ENCODE peak calls at places on chromosome 10, in seven cellular contexts. E, Y, N, I, H, J and W are unnamed samples.

GRCh38 chr10:43998021-43998809 is 349.5 kb upstream of the ZNF32 start:
- DNase-seq in E (no peak), Y (no peak), N (no peak), I (no peak), H (peak), J (no peak), W (no peak)

GRCh38 chr10:86291616-86292340 is 74.8 kb downstream of the GRID1 start:
- DNase-seq in E (no peak), Y (no peak), N (no peak), I (no peak), H (no peak), J (peak), W (peak)

GRCh38 chr10:74039561-74040145 is 41.7 kb downstream of the VCL start:
- DNase-seq in E (peak), Y (no peak), N (no peak), I (no peak), H (peak), J (peak), W (no peak)

GRCh38 chr10:114259825-114260224 is 20.8 kb downstream of the VWA2 start:
- DNase-seq in E (peak), Y (no peak), N (no peak), I (no peak), H (peak), J (peak), W (peak)

GRCh38 chr10:14553434-14553833 is 221.3 kb downstream of the FAM107B start:
- DNase-seq in E (no peak), Y (no peak), N (no peak), I (no peak), H (peak), J (no peak), W (no peak)

GRCh38 chr10:74056081-74056818 is 58.3 kb downstream of the VCL start:
- DNase-seq in E (no peak), Y (no peak), N (no peak), I (peak), H (peak), J (no peak), W (no peak)

GRCh38 chr10:118457824-118458428 is 115.8 kb upstream of the FAM204A start:
- DNase-seq in E (no peak), Y (no peak), N (no peak), I (no peak), H (no peak), J (no peak), W (no peak)

GRCh38 chr10:118955531-118956252 is 73.8 kb upstream of the NANOS1 start:
- DNase-seq in E (no peak), Y (no peak), N (no peak), I (no peak), H (no peak), J (no peak), W (no peak)

GRCh38 chr10:47418321-47418720 is 34.2 kb upstream of the ZNF488 start:
- DNase-seq in E (no peak), Y (no peak), N (no peak), I (no peak), H (no peak), J (no peak), W (no peak)

GRCh38 chr10:86410542-86411124 is 44.0 kb upstream of the GRID1 start:
- DNase-seq in E (no peak), Y (no peak), N (no peak), I (no peak), H (peak), J (no peak), W (no peak)

GRCh38 chr10:7288060-7288690 is 122.7 kb downstream of the SFMBT2 start:
- DNase-seq in E (no peak), Y (peak), N (no peak), I (no peak), H (no peak), J (no peak), W (no peak)

GRCh38 chr10:37871568-37872251 is 14.3 kb upstream of the ZNF248 start:
- DNase-seq in E (no peak), Y (no peak), N (no peak), I (no peak), H (no peak), J (no peak), W (no peak)

GRCh38 chr10:91163269-91163708 is 57.2 kb upstream of the PCGF5 start:
- DNase-seq in E (peak), Y (peak), N (peak), I (peak), H (peak), J (peak), W (no peak)

DNA sequence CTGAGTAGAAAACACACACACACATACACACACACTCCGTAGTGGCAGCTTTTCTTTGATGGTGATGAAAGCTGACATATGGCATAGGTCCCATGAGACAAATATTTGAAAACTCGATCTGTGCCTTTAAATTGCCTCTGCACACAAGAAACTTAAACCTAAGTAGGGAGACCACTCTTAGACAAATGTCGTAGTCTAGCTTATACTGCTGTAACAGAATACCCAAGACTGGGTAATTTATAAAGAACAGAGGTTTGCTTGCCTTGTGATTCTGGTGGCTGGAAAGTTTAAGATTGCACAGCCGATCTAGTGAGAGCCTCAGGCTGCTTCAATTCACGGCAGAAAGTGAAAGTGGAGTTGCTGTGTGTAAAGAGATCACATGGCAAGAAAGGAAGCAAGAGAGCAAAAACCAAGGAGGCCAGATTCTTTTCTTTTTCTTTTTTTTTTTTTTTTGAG is 489.4 kb upstream of the SORCS1 start:
- DNase-seq in E (peak), Y (no peak), N (no peak), I (no peak), H (peak), J (no peak), W (no peak)
- TF ChIP-seq POLR2A in E (no peak), Y (no peak), N (no peak), I (no peak), H (no peak), J (no peak), W (no peak)

GRCh38 chr10:3366735-3367405 is 194.3 kb upstream of the PITRM1 start:
- DNase-seq in E (no peak), Y (no peak), N (no peak), I (no peak), H (no peak), J (no peak), W (no peak)

GRCh38 chr10:3366043-3366442 is 193.5 kb upstream of the PITRM1 start:
- DNase-seq in E (no peak), Y (no peak), N (no peak), I (no peak), H (no peak), J (no peak), W (no peak)

GRCh38 chr10:3363316-3364070 is 190.9 kb upstream of the PITRM1 start:
- DNase-seq in E (no peak), Y (no peak), N (no peak), I (no peak), H (peak), J (no peak), W (no peak)

GRCh38 chr10:3364768-3365480 is 192.3 kb upstream of the PITRM1 start:
- DNase-seq in E (no peak), Y (no peak), N (no peak), I (no peak), H (no peak), J (no peak), W (no peak)

GRCh38 chr10:3365630-3366029 is 193.0 kb upstream of the PITRM1 start:
- DNase-seq in E (no peak), Y (no peak), N (no peak), I (peak), H (no peak), J (no peak), W (no peak)
- TF ChIP-seq CTCF in E (no peak), Y (no peak), N (no peak), I (no peak), H (no peak), J (no peak), W (no peak)

GRCh38 chr10:28806481-28806880 is 129.2 kb downstream of the BAMBI start:
- DNase-seq in E (peak), Y (no peak), N (peak), I (no peak), H (no peak), J (peak), W (no peak)

GRCh38 chr10:28806951-28807759 is 129.8 kb downstream of the BAMBI start:
- DNase-seq in E (no peak), Y (no peak), N (no peak), I (no peak), H (no peak), J (peak), W (no peak)

GRCh38 chr10:28810062-28810870 is 132.9 kb downstream of the BAMBI start:
- DNase-seq in E (no peak), Y (no peak), N (no peak), I (no peak), H (peak), J (no peak), W (no peak)

GRCh38 chr10:28808693-28809092 is 131.4 kb downstream of the BAMBI start:
- DNase-seq in E (no peak), Y (no peak), N (no peak), I (no peak), H (no peak), J (no peak), W (no peak)

DNA sequence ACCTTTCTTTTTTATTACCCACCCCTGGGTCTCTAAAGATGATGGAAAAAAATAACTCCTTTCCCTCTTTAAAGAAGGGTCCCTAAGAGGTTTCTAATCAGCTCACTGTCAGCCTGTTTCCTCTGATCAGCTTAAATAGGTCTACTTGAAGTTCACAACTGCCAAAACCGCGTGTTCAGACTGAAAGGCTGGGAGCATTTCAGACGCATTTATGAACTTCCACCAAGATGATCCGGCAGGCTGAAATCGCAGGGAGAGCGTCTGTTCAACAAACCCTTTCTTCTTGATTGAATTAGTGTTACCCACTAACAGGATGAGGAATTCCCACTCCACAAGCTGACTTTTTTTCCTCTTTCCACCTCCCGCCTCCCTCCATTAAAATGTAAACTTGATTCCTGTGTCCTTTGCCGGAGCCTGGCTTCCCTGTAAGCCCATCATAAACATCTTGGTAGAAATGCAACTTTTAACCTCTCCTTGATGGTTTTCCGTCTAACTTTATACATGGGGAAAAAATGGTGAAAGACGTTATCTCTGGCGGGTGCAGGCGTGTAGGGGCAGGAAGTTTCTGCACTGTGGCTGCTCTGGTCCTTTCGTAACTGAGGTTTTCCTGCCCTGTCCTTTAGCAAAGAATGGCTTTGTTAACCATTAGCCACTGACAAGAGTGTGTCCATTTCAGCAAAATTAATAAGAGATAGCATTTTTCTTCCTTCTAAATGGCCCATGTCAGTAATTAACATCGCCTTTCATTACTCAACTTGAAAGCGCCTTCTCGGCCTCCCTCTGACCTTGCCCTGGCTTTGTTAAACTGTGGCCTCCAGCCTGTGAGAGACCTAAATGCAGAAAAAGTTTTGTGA is 130.7 kb downstream of the BAMBI start:
- DNase-seq in E (no peak), Y (no peak), N (no peak), I (no peak), H (peak), J (peak), W (no peak)
- TF ChIP-seq POLR2A in E (no peak), Y (no peak), N (no peak), I (no peak), H (no peak), J (no peak), W (no peak)

GRCh38 chr10:108014902-108015177 is 850.3 kb upstream of the SORCS1 start:
- DNase-seq in E (no peak), Y (no peak), N (no peak), I (no peak), H (no peak), J (no peak), W (no peak)

DNA sequence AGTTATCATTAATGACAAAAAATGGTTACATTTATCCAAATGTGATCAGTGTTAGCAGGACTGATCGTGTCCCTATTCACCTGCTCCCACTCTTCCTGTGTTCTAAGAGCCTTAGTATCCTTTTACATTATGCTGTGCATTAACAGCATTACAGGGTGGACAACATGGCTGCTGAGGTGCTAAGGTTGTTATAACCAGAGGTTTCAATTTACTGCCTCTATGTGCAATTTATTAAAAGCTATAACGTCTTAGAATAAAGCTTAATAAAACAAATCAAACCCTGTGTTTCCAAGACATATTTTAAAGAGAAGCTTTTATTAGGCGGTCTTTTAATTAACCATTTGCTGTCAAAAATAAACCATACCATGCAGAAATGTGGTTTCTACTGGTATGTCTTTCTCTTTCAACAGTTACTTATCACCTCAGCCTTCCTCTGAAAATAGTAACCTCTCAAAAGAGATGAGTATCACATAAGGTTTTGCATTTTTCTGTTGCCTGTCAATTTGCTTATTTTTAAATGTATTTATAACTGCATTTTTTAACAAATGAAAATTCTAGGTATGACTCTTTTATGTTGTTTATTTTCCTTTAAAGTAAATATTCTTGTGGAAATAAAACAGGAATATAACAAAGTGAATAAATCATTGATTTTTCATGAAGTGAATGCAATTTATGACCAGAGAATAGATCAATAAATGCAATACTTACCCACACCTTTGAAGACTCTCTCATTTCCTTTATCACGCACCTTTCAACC is 849.8 kb upstream of the SORCS1 start:
- DNase-seq in E (no peak), Y (no peak), N (no peak), I (no peak), H (no peak), J (no peak), W (no peak)
- TF ChIP-seq CTCF in E (no peak), Y (no peak), N (no peak), I (no peak), H (no peak), J (no peak), W (no peak)

GRCh38 chr10:24853661-24854060 is 98.7 kb downstream of the PRTFDC1 start:
- DNase-seq in E (no peak), Y (no peak), N (no peak), I (no peak), H (peak), J (no peak), W (no peak)
- TF ChIP-seq POLR2A in E (no peak), Y (no peak), N (no peak), I (no peak), H (no peak), J (no peak), W (no peak)

GRCh38 chr10:110337401-110337800 is 32.7 kb upstream of the SMNDC1 start:
- DNase-seq in E (no peak), Y (no peak), N (no peak), I (no peak), H (no peak), J (no peak), W (no peak)

GRCh38 chr10:110343947-110344346 is 39.2 kb upstream of the SMNDC1 start:
- DNase-seq in E (no peak), Y (no peak), N (no peak), I (no peak), H (no peak), J (no peak), W (no peak)

GRCh38 chr10:110340821-110341220 is 36.1 kb upstream of the SMNDC1 start:
- DNase-seq in E (no peak), Y (no peak), N (no peak), I (no peak), H (peak), J (no peak), W (no peak)

GRCh38 chr10:110337906-110338305 is 33.2 kb upstream of the SMNDC1 start:
- DNase-seq in E (no peak), Y (no peak), N (no peak), I (no peak), H (peak), J (no peak), W (no peak)

GRCh38 chr10:110340122-110340521 is 35.4 kb upstream of the SMNDC1 start:
- DNase-seq in E (no peak), Y (no peak), N (no peak), I (no peak), H (no peak), J (no peak), W (peak)
- TF ChIP-seq CTCF in E (no peak), Y (no peak), N (no peak), I (no peak), H (no peak), J (no peak), W (no peak)

DNA sequence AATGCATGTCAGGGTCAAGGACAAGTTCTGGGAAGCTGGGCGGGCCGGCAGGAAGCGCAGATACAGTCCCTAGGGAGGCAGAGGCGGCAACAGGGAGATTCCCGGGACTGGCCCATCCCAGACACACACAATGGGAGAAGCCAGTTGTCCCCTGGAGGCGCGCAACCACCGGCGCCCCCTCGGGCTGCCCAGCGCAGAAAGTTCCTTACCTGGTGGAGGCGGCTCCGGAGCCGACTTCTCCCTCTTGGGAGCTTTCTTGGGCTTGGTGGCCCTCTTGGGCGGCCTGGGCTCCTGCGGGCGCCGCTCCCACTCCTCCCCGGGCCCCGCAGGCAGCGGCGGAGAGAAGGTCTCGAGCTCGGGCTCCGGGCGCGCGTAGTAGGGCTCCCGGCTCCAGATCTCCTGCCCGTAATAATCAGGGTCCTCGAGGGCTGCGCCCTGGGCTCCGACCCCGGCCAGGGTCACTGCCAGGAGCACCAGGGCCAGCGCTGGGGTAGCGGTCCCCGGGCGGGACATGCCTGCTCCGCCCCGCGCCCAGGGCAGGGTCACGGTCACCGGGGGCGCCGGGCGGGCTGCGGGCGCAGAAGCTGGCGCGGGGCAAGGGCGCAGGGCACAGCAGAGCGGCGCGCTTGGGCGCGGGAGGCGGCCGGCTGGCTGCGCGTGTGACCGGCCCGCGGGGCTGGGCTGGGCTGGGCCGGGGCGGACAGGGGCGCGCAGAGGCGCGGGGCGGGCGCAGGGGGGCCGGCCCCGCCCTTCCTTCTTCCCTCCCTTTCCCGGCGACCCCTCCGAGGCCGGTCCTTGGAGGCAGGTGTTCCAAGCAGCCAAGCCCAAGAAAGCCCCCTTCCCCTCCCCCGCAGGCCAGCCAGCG is at the start of gene CPXM2:
- DNase-seq in E (peak), Y (no peak), N (peak), I (no peak), H (no peak), J (no peak), W (no peak)
- TF ChIP-seq POLR2A in E (no peak), Y (no peak), N (no peak), I (no peak), H (no peak), J (no peak), W (no peak)

GRCh38 chr10:28300027-28300426 is 2.8 kb downstream of the MPP7 start:
- DNase-seq in E (no peak), Y (no peak), N (no peak), I (no peak), H (no peak), J (no peak), W (no peak)
- TF ChIP-seq CTCF in E (no peak), Y (no peak), N (no peak), I (no peak), H (peak), J (no peak), W (no peak)

GRCh38 chr10:128850647-128851046 is 616.4 kb upstream of the MGMT start:
- DNase-seq in E (no peak), Y (no peak), N (no peak), I (no peak), H (no peak), J (no peak), W (no peak)
- TF ChIP-seq POLR2A in E (no peak), Y (no peak), N (no peak), I (no peak), H (no peak), J (no peak), W (no peak)